ENCODE peak calls at places on chromosomes 13 and 19, in nine cellular contexts. One of them, this sample, is unnamed.

GRCh38 chr13:33918199-33918932 is 100.4 kb downstream of the RFC3 start:
- DNase-seq in endothelial cell: no peak
- DNase-seq in DND-41: no peak
- DNase-seq in WTC11: no peak
- DNase-seq in fibroblast of villous mesenchyme: peak; percentile 57
- DNase-seq in foreskin keratinocyte: no peak
- DNase-seq in lower lobe of right lung: no peak
- DNase-seq in OCI-LY7: no peak
- DNase-seq in breast epithelium: no peak
- DNase-seq in this sample: no peak

GRCh38 chr19:45863840-45864628 is at the start of gene FOXA3:
- DNase-seq in WTC11: peak; percentile 77
- DNase-seq in foreskin keratinocyte: no peak
- DNase-seq in breast epithelium: no peak
- DNase-seq in fibroblast of villous mesenchyme: peak; percentile 28
- DNase-seq in OCI-LY7: peak; percentile 64
- DNase-seq in DND-41: no peak
- DNase-seq in endothelial cell: peak; percentile 71
- DNase-seq in lower lobe of right lung: no peak
- DNase-seq in this sample: peak; percentile 68

GRCh38 chr13:73216381-73216831 is 157.6 kb downstream of the KLF5 start:
- DNase-seq in fibroblast of villous mesenchyme: peak; percentile 82
- DNase-seq in DND-41: no peak
- DNase-seq in OCI-LY7: no peak
- DNase-seq in breast epithelium: no peak
- DNase-seq in lower lobe of right lung: no peak
- DNase-seq in foreskin keratinocyte: no peak
- DNase-seq in endothelial cell: no peak
- DNase-seq in WTC11: no peak
- DNase-seq in this sample: no peak

GRCh38 chr19:5823579-5824281 is 15.8 kb downstream of the FUT6 start:
- DNase-seq in lower lobe of right lung: no peak
- DNase-seq in WTC11: peak; percentile 65
- DNase-seq in OCI-LY7: no peak
- DNase-seq in breast epithelium: no peak
- DNase-seq in foreskin keratinocyte: no peak
- DNase-seq in endothelial cell: no peak
- DNase-seq in DND-41: no peak
- DNase-seq in fibroblast of villous mesenchyme: no peak
- DNase-seq in this sample: no peak

GRCh38 chr13:53092931-53093330 is 64.3 kb downstream of the OLFM4 start:
- DNase-seq in breast epithelium: no peak
- DNase-seq in fibroblast of villous mesenchyme: no peak
- DNase-seq in endothelial cell: no peak
- DNase-seq in lower lobe of right lung: no peak
- DNase-seq in foreskin keratinocyte: no peak
- DNase-seq in DND-41: no peak
- DNase-seq in OCI-LY7: no peak
- DNase-seq in WTC11: no peak
- DNase-seq in this sample: no peak

GRCh38 chr13:44218501-44219240 is 155.0 kb upstream of the SERP2 start:
- DNase-seq in breast epithelium: peak; percentile 72
- DNase-seq in lower lobe of right lung: peak; percentile 87
- DNase-seq in WTC11: no peak
- DNase-seq in DND-41: no peak
- DNase-seq in endothelial cell: no peak
- DNase-seq in OCI-LY7: no peak
- DNase-seq in fibroblast of villous mesenchyme: no peak
- DNase-seq in foreskin keratinocyte: no peak
- DNase-seq in this sample: no peak

GRCh38 chr19:7480975-7481265 is 7.9 kb downstream of the PEX11G start:
- DNase-seq in lower lobe of right lung: peak; percentile 66
- DNase-seq in endothelial cell: no peak
- DNase-seq in fibroblast of villous mesenchyme: no peak
- DNase-seq in DND-41: no peak
- DNase-seq in OCI-LY7: no peak
- DNase-seq in breast epithelium: no peak
- DNase-seq in foreskin keratinocyte: no peak
- DNase-seq in WTC11: no peak
- DNase-seq in this sample: no peak

GRCh38 chr19:40090256-40091204 is at the start of gene ZNF780A:
- DNase-seq in endothelial cell: peak; percentile 80
- DNase-seq in foreskin keratinocyte: no peak
- DNase-seq in WTC11: peak; percentile 80
- DNase-seq in DND-41: peak; percentile 85
- DNase-seq in fibroblast of villous mesenchyme: peak; percentile 66
- DNase-seq in lower lobe of right lung: peak; percentile 84
- DNase-seq in breast epithelium: peak; percentile 57
- DNase-seq in OCI-LY7: peak; percentile 78
- DNase-seq in this sample: peak; percentile 88

GRCh38 chr19:35377656-35378055 is 6.8 kb downstream of the GPR42 start:
- DNase-seq in lower lobe of right lung: no peak
- DNase-seq in WTC11: no peak
- DNase-seq in foreskin keratinocyte: no peak
- DNase-seq in DND-41: no peak
- DNase-seq in endothelial cell: no peak
- DNase-seq in OCI-LY7: no peak
- DNase-seq in fibroblast of villous mesenchyme: no peak
- DNase-seq in breast epithelium: no peak
- DNase-seq in this sample: no peak

GRCh38 chr13:44474122-44474910 is 100.7 kb downstream of the SERP2 start:
- DNase-seq in foreskin keratinocyte: no peak
- DNase-seq in WTC11: no peak
- DNase-seq in OCI-LY7: no peak
- DNase-seq in endothelial cell: no peak
- DNase-seq in breast epithelium: no peak
- DNase-seq in lower lobe of right lung: no peak
- DNase-seq in fibroblast of villous mesenchyme: no peak
- DNase-seq in DND-41: no peak
- DNase-seq in this sample: no peak

DNA sequence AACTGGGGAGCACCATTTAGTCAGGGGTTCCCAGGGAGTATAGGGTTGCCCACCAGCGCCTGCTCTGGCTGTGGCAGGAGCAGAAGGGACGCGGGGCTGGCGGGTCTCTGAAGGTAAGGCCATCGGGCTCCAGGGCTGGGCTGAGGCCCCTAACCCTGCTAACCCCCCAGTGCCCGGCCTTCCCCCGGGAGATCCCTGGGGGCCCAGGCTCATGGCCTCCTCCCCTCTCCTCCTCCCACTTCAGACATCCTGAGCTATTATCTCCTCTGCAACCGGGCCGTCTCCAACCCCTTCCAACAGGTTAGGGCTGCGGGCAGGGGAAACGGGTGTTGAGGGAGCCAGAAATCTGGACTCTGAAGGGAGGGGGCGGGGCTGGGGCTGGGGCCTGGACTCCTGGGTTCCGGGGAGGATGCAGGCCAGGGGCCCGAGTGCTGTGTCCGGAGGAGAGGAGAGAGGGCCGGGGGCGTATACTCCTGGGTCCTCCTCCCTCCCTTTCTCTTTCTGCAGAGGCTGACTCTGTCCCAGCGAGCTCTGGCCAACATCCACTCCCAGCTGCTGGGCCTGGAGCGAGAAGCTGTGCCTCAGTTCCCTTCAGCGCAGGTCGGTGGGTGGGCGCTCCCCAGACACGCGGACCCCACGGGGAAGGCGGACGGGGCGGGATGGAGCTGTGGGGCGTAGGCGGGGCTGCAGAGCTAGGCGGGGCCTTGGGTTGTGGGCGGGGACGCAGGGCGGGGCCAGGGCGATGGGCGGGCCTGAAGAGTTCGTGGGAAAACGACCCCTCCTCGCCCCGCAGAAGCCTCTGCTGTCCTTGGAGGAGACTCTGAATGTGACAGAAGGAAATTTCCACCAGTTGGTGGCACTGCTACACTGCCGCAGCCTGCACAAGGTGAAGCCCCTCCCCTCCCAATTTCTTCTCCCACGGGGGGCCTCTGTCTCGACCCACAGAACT is 15.3 kb downstream of the TTYH1 start:
- DNase-seq in endothelial cell: peak; percentile 83
- DNase-seq in fibroblast of villous mesenchyme: peak; percentile 49
- DNase-seq in breast epithelium: no peak
- DNase-seq in DND-41: peak; percentile 70
- DNase-seq in lower lobe of right lung: no peak
- DNase-seq in WTC11: peak; percentile 81
- DNase-seq in foreskin keratinocyte: no peak
- DNase-seq in OCI-LY7: peak; percentile 26
- DNase-seq in this sample: peak; percentile 64
- TF ChIP-seq CTCF in endothelial cell: no peak
- TF ChIP-seq CTCF in fibroblast of villous mesenchyme: peak; percentile 8
- TF ChIP-seq CTCF in breast epithelium: no peak
- TF ChIP-seq CTCF in DND-41: peak; percentile 56
- TF ChIP-seq CTCF in lower lobe of right lung: peak; percentile 16
- TF ChIP-seq CTCF in WTC11: no peak
- TF ChIP-seq CTCF in foreskin keratinocyte: peak; percentile 21
- TF ChIP-seq CTCF in OCI-LY7: peak; percentile 41
- TF ChIP-seq CTCF in this sample: no peak

GRCh38 chr19:51342631-51343569 is 961 bp upstream of the VSIG10L start:
- DNase-seq in lower lobe of right lung: no peak
- DNase-seq in fibroblast of villous mesenchyme: no peak
- DNase-seq in endothelial cell: no peak
- DNase-seq in DND-41: no peak
- DNase-seq in WTC11: no peak
- DNase-seq in foreskin keratinocyte: no peak
- DNase-seq in OCI-LY7: no peak
- DNase-seq in breast epithelium: no peak
- DNase-seq in this sample: no peak

GRCh38 chr19:51347209-51347928 is 5.4 kb upstream of the VSIG10L start:
- DNase-seq in WTC11: no peak
- DNase-seq in OCI-LY7: no peak
- DNase-seq in lower lobe of right lung: no peak
- DNase-seq in fibroblast of villous mesenchyme: no peak
- DNase-seq in DND-41: no peak
- DNase-seq in endothelial cell: no peak
- DNase-seq in breast epithelium: no peak
- DNase-seq in foreskin keratinocyte: no peak
- DNase-seq in this sample: no peak

GRCh38 chr19:51341976-51342580 is at the start of gene VSIG10L:
- DNase-seq in lower lobe of right lung: no peak
- DNase-seq in DND-41: no peak
- DNase-seq in breast epithelium: no peak
- DNase-seq in WTC11: no peak
- DNase-seq in fibroblast of villous mesenchyme: no peak
- DNase-seq in foreskin keratinocyte: no peak
- DNase-seq in endothelial cell: no peak
- DNase-seq in OCI-LY7: no peak
- DNase-seq in this sample: no peak

GRCh38 chr19:51345076-51345620 is 3.2 kb upstream of the VSIG10L start:
- DNase-seq in lower lobe of right lung: no peak
- DNase-seq in OCI-LY7: no peak
- DNase-seq in WTC11: no peak
- DNase-seq in endothelial cell: no peak
- DNase-seq in fibroblast of villous mesenchyme: no peak
- DNase-seq in foreskin keratinocyte: no peak
- DNase-seq in breast epithelium: no peak
- DNase-seq in DND-41: no peak
- DNase-seq in this sample: no peak

GRCh38 chr19:51346742-51347141 is 4.8 kb upstream of the VSIG10L start:
- DNase-seq in OCI-LY7: no peak
- DNase-seq in DND-41: no peak
- DNase-seq in foreskin keratinocyte: no peak
- DNase-seq in lower lobe of right lung: no peak
- DNase-seq in WTC11: no peak
- DNase-seq in fibroblast of villous mesenchyme: no peak
- DNase-seq in endothelial cell: no peak
- DNase-seq in breast epithelium: no peak
- DNase-seq in this sample: no peak
- TF ChIP-seq CTCF in OCI-LY7: peak; percentile 44
- TF ChIP-seq CTCF in DND-41: peak; percentile 43
- TF ChIP-seq CTCF in foreskin keratinocyte: no peak
- TF ChIP-seq CTCF in lower lobe of right lung: no peak
- TF ChIP-seq CTCF in WTC11: no peak
- TF ChIP-seq CTCF in fibroblast of villous mesenchyme: no peak
- TF ChIP-seq CTCF in endothelial cell: no peak
- TF ChIP-seq CTCF in breast epithelium: no peak
- TF ChIP-seq CTCF in this sample: no peak

DNA sequence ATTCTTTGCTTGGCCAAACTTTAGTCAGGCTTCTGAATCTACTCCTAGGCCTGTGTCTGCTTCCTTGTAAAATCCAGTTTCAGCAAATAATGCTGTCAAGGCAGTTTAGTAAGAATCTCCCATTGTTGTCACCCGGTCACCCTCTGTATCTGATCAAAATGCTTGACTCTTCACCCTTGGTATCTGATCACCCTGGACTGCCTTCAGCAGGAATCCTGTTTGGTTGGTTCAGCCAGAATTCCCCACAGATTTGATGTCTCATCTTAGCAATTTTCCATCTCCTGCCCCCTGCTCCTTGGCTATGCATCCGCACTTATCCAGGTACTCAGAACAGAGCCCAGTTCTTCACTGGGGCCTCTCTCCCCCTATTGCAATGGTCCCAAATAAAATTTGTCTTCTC is 172.4 kb upstream of the UBL3 start:
- DNase-seq in DND-41: no peak
- DNase-seq in foreskin keratinocyte: no peak
- DNase-seq in OCI-LY7: no peak
- DNase-seq in endothelial cell: no peak
- DNase-seq in lower lobe of right lung: no peak
- DNase-seq in WTC11: no peak
- DNase-seq in fibroblast of villous mesenchyme: no peak
- DNase-seq in breast epithelium: no peak
- DNase-seq in this sample: no peak
- TF ChIP-seq CTCF in DND-41: no peak
- TF ChIP-seq CTCF in foreskin keratinocyte: no peak
- TF ChIP-seq CTCF in OCI-LY7: no peak
- TF ChIP-seq CTCF in endothelial cell: no peak
- TF ChIP-seq CTCF in lower lobe of right lung: no peak
- TF ChIP-seq CTCF in WTC11: no peak
- TF ChIP-seq CTCF in fibroblast of villous mesenchyme: no peak
- TF ChIP-seq CTCF in breast epithelium: no peak
- TF ChIP-seq CTCF in this sample: no peak

GRCh38 chr19:43624933-43625332 is 5.5 kb upstream of the ZNF428 start:
- DNase-seq in fibroblast of villous mesenchyme: peak; percentile 53
- DNase-seq in lower lobe of right lung: peak; percentile 82
- DNase-seq in breast epithelium: no peak
- DNase-seq in endothelial cell: peak; percentile 88
- DNase-seq in DND-41: peak; percentile 74
- DNase-seq in foreskin keratinocyte: peak; percentile 46
- DNase-seq in OCI-LY7: peak; percentile 92
- DNase-seq in WTC11: peak; percentile 98
- DNase-seq in this sample: peak; percentile 97

GRCh38 chr19:43628646-43629326 is 9.4 kb upstream of the ZNF428 start:
- DNase-seq in endothelial cell: no peak
- DNase-seq in breast epithelium: no peak
- DNase-seq in OCI-LY7: no peak
- DNase-seq in fibroblast of villous mesenchyme: no peak
- DNase-seq in foreskin keratinocyte: no peak
- DNase-seq in lower lobe of right lung: no peak
- DNase-seq in WTC11: no peak
- DNase-seq in DND-41: no peak
- DNase-seq in this sample: no peak

GRCh38 chr19:43626838-43627237 is 7.4 kb upstream of the ZNF428 start:
- DNase-seq in lower lobe of right lung: no peak
- DNase-seq in OCI-LY7: no peak
- DNase-seq in foreskin keratinocyte: no peak
- DNase-seq in breast epithelium: no peak
- DNase-seq in WTC11: no peak
- DNase-seq in fibroblast of villous mesenchyme: no peak
- DNase-seq in endothelial cell: no peak
- DNase-seq in DND-41: no peak
- DNase-seq in this sample: no peak

GRCh38 chr19:43623889-43624670 is 4.7 kb upstream of the ZNF428 start:
- DNase-seq in DND-41: peak; percentile 12
- DNase-seq in OCI-LY7: no peak
- DNase-seq in breast epithelium: no peak
- DNase-seq in lower lobe of right lung: no peak
- DNase-seq in WTC11: peak; percentile 88
- DNase-seq in fibroblast of villous mesenchyme: peak; percentile 31
- DNase-seq in endothelial cell: no peak
- DNase-seq in foreskin keratinocyte: no peak
- DNase-seq in this sample: peak; percentile 33

GRCh38 chr19:43625918-43626579 is 6.6 kb upstream of the ZNF428 start:
- DNase-seq in WTC11: peak; percentile 74
- DNase-seq in foreskin keratinocyte: no peak
- DNase-seq in OCI-LY7: no peak
- DNase-seq in DND-41: peak; percentile 26
- DNase-seq in breast epithelium: no peak
- DNase-seq in endothelial cell: no peak
- DNase-seq in fibroblast of villous mesenchyme: peak; percentile 34
- DNase-seq in lower lobe of right lung: no peak
- DNase-seq in this sample: peak; percentile 36
- TF ChIP-seq CTCF in WTC11: no peak
- TF ChIP-seq CTCF in foreskin keratinocyte: no peak
- TF ChIP-seq CTCF in OCI-LY7: no peak
- TF ChIP-seq CTCF in DND-41: no peak
- TF ChIP-seq CTCF in breast epithelium: no peak
- TF ChIP-seq CTCF in endothelial cell: no peak
- TF ChIP-seq CTCF in fibroblast of villous mesenchyme: peak; percentile 16
- TF ChIP-seq CTCF in lower lobe of right lung: no peak
- TF ChIP-seq CTCF in this sample: no peak

This sample was measured in activated CD8-positive, alpha-beta T cell treated with anti-CD3 and anti-CD28 coated beads for 36 hours.